ENCODE peak calls at places on chromosomes 2 and 18, in ten cellular contexts. P is AG08396; E is MCF 10A; F is stimulated activated CD4-positive, alpha-beta T cell treated with anti-CD3 and anti-CD28 coated beads, Interleukin-4, amount 100 ng/mL, for 48 hours; G is ELF-1; S is T-cell; U is endothelial cell; T is naive thymus-derived CD8-positive, alpha-beta T cell; L is GM20000; N is WERI-Rb-1. Z is an unnamed sample.

GRCh38 chr2:212711851-212712250 is 173.2 kb upstream of the ERBB4 start:
- DNase-seq in P (peak), E (peak), F (no peak), G (no peak), S (no peak), U (no peak), T (no peak), L (no peak), N (no peak), Z (no peak)

GRCh38 chr2:83971547-83971946 is 487.5 kb downstream of the SUCLG1 start:
- DNase-seq in P (no peak), E (peak), F (no peak), G (peak), S (no peak), U (no peak), T (no peak), L (no peak), N (no peak), Z (no peak)

GRCh38 chr2:240989451-240990265 is 8.8 kb upstream of the SNED1 start:
- DNase-seq in P (no peak), E (peak), F (no peak), G (peak), S (no peak), U (peak), T (no peak), L (no peak), N (peak), Z (no peak)

GRCh38 chr2:109266998-109267854 is 138.2 kb downstream of the SH3RF3 start:
- DNase-seq in P (no peak), E (peak), F (no peak), G (no peak), S (no peak), U (peak), T (no peak), L (no peak), N (no peak), Z (no peak)

GRCh38 chr2:231181848-231182247 is 16.6 kb upstream of the ARMC9 start:
- DNase-seq in P (no peak), E (peak), F (no peak), G (peak), S (no peak), U (no peak), T (no peak), L (peak), N (peak), Z (no peak)

GRCh38 chr2:15155959-15156574 is 405.1 kb downstream of the NBAS start:
- DNase-seq in P (no peak), E (no peak), F (no peak), G (peak), S (no peak), U (no peak), T (no peak), L (no peak), N (no peak), Z (no peak)

GRCh38 chr2:201984800-201985525 is 48.7 kb upstream of the FZD7 start:
- DNase-seq in P (no peak), E (no peak), F (no peak), G (no peak), S (peak), U (no peak), T (no peak), L (no peak), N (no peak), Z (no peak)

GRCh38 chr18:14922031-14922430 is 174.1 kb downstream of the ANKRD30B start:
- DNase-seq in P (no peak), E (no peak), F (no peak), G (peak), S (no peak), U (no peak), T (no peak), L (no peak), N (no peak), Z (no peak)

GRCh38 chr2:85430780-85431601 is 12.5 kb downstream of the SH2D6 start:
- DNase-seq in P (no peak), E (no peak), F (no peak), G (peak), S (no peak), U (no peak), T (no peak), L (no peak), N (no peak), Z (no peak)

GRCh38 chr2:191501390-191502168 is 176.4 kb upstream of the NABP1 start:
- DNase-seq in P (no peak), E (peak), F (no peak), G (no peak), S (no peak), U (no peak), T (no peak), L (no peak), N (no peak), Z (no peak)

GRCh38 chr2:196173505-196173904 is 2.1 kb upstream of the STK17B start:
- DNase-seq in P (no peak), E (no peak), F (no peak), G (no peak), S (no peak), U (no peak), T (no peak), L (no peak), N (no peak), Z (no peak)

GRCh38 chr18:68436485-68436884 is 278.4 kb downstream of the TMX3 start:
- DNase-seq in P (no peak), E (peak), F (no peak), G (no peak), S (no peak), U (peak), T (no peak), L (no peak), N (no peak), Z (no peak)

GRCh38 chr2:38533757-38534545 is 68.8 kb downstream of the HNRNPLL start:
- DNase-seq in P (no peak), E (no peak), F (no peak), G (no peak), S (no peak), U (no peak), T (no peak), L (no peak), N (peak), Z (no peak)

GRCh38 chr2:96396095-96396494 is 60.5 kb downstream of the NCAPH start:
- DNase-seq in P (no peak), E (no peak), F (no peak), G (no peak), S (no peak), U (no peak), T (no peak), L (no peak), N (no peak), Z (no peak)

GRCh38 chr2:190637903-190638618 is 10.8 kb upstream of the NAB1 start:
- DNase-seq in P (no peak), E (peak), F (no peak), G (no peak), S (no peak), U (no peak), T (no peak), L (no peak), N (no peak), Z (no peak)

GRCh38 chr2:133146893-133147292 is 421.4 kb downstream of the NCKAP5 start:
- DNase-seq in P (no peak), E (no peak), F (no peak), G (no peak), S (no peak), U (no peak), T (no peak), L (no peak), N (no peak), Z (no peak)

GRCh38 chr18:53946561-53946960 is 277.9 kb downstream of the MBD2 start:
- DNase-seq in P (no peak), E (no peak), F (no peak), G (no peak), S (no peak), U (no peak), T (no peak), L (no peak), N (no peak), Z (no peak)

GRCh38 chr2:45344071-45344470 is 267.0 kb downstream of the SRBD1 start:
- DNase-seq in P (no peak), E (no peak), F (no peak), G (no peak), S (no peak), U (no peak), T (no peak), L (no peak), N (no peak), Z (no peak)

GRCh38 chr2:39059366-39059952 is 61.4 kb downstream of the SOS1 start:
- DNase-seq in P (peak), E (peak), F (no peak), G (no peak), S (no peak), U (no peak), T (no peak), L (peak), N (no peak), Z (no peak)

GRCh38 chr2:10935953-10936942 is 24.5 kb downstream of the KCNF1 start:
- DNase-seq in P (peak), E (peak), F (no peak), G (no peak), S (no peak), U (peak), T (no peak), L (no peak), N (no peak), Z (no peak)

GRCh38 chr2:219491278-219491967 is 7.3 kb upstream of the GMPPA start:
- DNase-seq in P (no peak), E (no peak), F (no peak), G (no peak), S (no peak), U (no peak), T (no peak), L (no peak), N (no peak), Z (no peak)

GRCh38 chr2:10834300-10834699 is 21.7 kb upstream of the PDIA6 start:
- DNase-seq in P (no peak), E (no peak), F (no peak), G (no peak), S (no peak), U (no peak), T (no peak), L (no peak), N (no peak), Z (no peak)